ENCODE peak calls at places on chromosome 20, in ten cellular contexts. P, N, B, X, F, U, A, V, K and H are unnamed samples.

GRCh38 chr20:24825591-24825990 is 123.5 kb upstream of the CST7 start:
- DNase-seq in P (no peak), N (no peak), B (peak), X (no peak), F (no peak), U (no peak), A (no peak), V (no peak), K (no peak), H (no peak)

GRCh38 chr20:19750907-19751636 is 7.0 kb upstream of the RIN2 start:
- DNase-seq in P (no peak), N (peak), B (no peak), X (no peak), F (no peak), U (no peak), A (no peak), V (no peak), K (no peak), H (no peak)

GRCh38 chr20:1269850-1270249 is 3.8 kb downstream of the SNPH start:
- DNase-seq in P (no peak), N (no peak), B (no peak), X (no peak), F (no peak), U (no peak), A (no peak), V (no peak), K (no peak), H (no peak)

GRCh38 chr20:59948828-59949720 is 8.9 kb downstream of the FAM217B start:
- DNase-seq in P (peak), N (peak), B (no peak), X (no peak), F (no peak), U (no peak), A (peak), V (no peak), K (peak), H (no peak)

GRCh38 chr20:49268600-49269365 is 9.1 kb downstream of the ZNFX1 start:
- DNase-seq in P (no peak), N (no peak), B (no peak), X (no peak), F (no peak), U (no peak), A (no peak), V (peak), K (no peak), H (no peak)

GRCh38 chr20:50680106-50680960 is 11.0 kb downstream of the RIPOR3 start:
- DNase-seq in P (no peak), N (no peak), B (no peak), X (peak), F (no peak), U (no peak), A (no peak), V (peak), K (no peak), H (no peak)

GRCh38 chr20:22106308-22106938 is 401.0 kb downstream of the PAX1 start:
- DNase-seq in P (no peak), N (no peak), B (no peak), X (no peak), F (no peak), U (no peak), A (peak), V (no peak), K (peak), H (no peak)

GRCh38 chr20:32129863-32130262 is 20.3 kb downstream of the TM9SF4 start:
- DNase-seq in P (no peak), N (no peak), B (no peak), X (no peak), F (no peak), U (no peak), A (no peak), V (no peak), K (no peak), H (no peak)

GRCh38 chr20:37899105-37900045 is 3.6 kb upstream of the VSTM2L start:
- DNase-seq in P (no peak), N (no peak), B (no peak), X (no peak), F (no peak), U (no peak), A (no peak), V (no peak), K (no peak), H (no peak)

GRCh38 chr20:52933867-52934266 is 38.3 kb upstream of the TSHZ2 start:
- DNase-seq in P (no peak), N (no peak), B (no peak), X (no peak), F (no peak), U (no peak), A (no peak), V (no peak), K (no peak), H (no peak)

GRCh38 chr20:24478584-24478983 is 9.2 kb downstream of the SYNDIG1 start:
- DNase-seq in P (no peak), N (no peak), B (no peak), X (no peak), F (no peak), U (no peak), A (no peak), V (no peak), K (no peak), H (no peak)

GRCh38 chr20:60589624-60590023 is 631.4 kb downstream of the CDH26 start:
- DNase-seq in P (no peak), N (no peak), B (no peak), X (no peak), F (no peak), U (no peak), A (peak), V (no peak), K (no peak), H (no peak)

GRCh38 chr20:9294081-9294480 is 220.3 kb upstream of the LAMP5 start:
- DNase-seq in P (no peak), N (no peak), B (no peak), X (no peak), F (no peak), U (no peak), A (peak), V (peak), K (no peak), H (no peak)

GRCh38 chr20:36252511-36252910 is 16.2 kb downstream of the AAR2 start:
- DNase-seq in P (no peak), N (no peak), B (no peak), X (no peak), F (no peak), U (no peak), A (no peak), V (no peak), K (no peak), H (no peak)

GRCh38 chr20:51198876-51199523 is 176.1 kb upstream of the KCNG1 start:
- DNase-seq in P (no peak), N (no peak), B (no peak), X (no peak), F (no peak), U (no peak), A (no peak), V (no peak), K (no peak), H (no peak)

GRCh38 chr20:62860924-62861691 is 514 bp downstream of the TCFL5 start:
- DNase-seq in P (peak), N (peak), B (peak), X (no peak), F (no peak), U (no peak), A (no peak), V (no peak), K (peak), H (peak)

GRCh38 chr20:19908586-19908985 is 108.6 kb upstream of the NAA20 start:
- DNase-seq in P (no peak), N (no peak), B (no peak), X (no peak), F (no peak), U (no peak), A (no peak), V (no peak), K (no peak), H (no peak)

GRCh38 chr20:44180814-44181213 is 6.2 kb downstream of the JPH2 start:
- DNase-seq in P (no peak), N (no peak), B (no peak), X (peak), F (no peak), U (no peak), A (no peak), V (no peak), K (no peak), H (no peak)

GRCh38 chr20:45993197-45993951 is 15.3 kb upstream of the MMP9 start:
- DNase-seq in P (no peak), N (no peak), B (peak), X (no peak), F (no peak), U (no peak), A (peak), V (no peak), K (no peak), H (no peak)

GRCh38 chr20:35312348-35312747 is 20.1 kb upstream of the FAM83C start:
- DNase-seq in P (no peak), N (no peak), B (no peak), X (no peak), F (no peak), U (no peak), A (peak), V (peak), K (no peak), H (no peak)

GRCh38 chr20:53655909-53656652 is 62.4 kb upstream of the ZNF217 start:
- DNase-seq in P (no peak), N (no peak), B (no peak), X (no peak), F (no peak), U (no peak), A (no peak), V (peak), K (no peak), H (no peak)

GRCh38 chr20:34755367-34755766 is 51.2 kb downstream of the TP53INP2 start:
- DNase-seq in P (no peak), N (no peak), B (no peak), X (no peak), F (no peak), U (no peak), A (no peak), V (no peak), K (no peak), H (no peak)

GRCh38 chr20:45038747-45039469 is 62.0 kb downstream of the KCNS1 start:
- DNase-seq in P (no peak), N (no peak), B (no peak), X (no peak), F (no peak), U (no peak), A (no peak), V (no peak), K (no peak), H (no peak)

GRCh38 chr20:50312682-50313187 is 122.1 kb downstream of the CEBPB start:
- DNase-seq in P (no peak), N (no peak), B (peak), X (peak), F (no peak), U (no peak), A (peak), V (peak), K (no peak), H (no peak)

GRCh38 chr20:48771542-48771941 is 56.3 kb downstream of the PREX1 start:
- DNase-seq in P (no peak), N (no peak), B (no peak), X (no peak), F (no peak), U (no peak), A (no peak), V (peak), K (no peak), H (no peak)

GRCh38 chr20:50169329-50169823 is 15.9 kb upstream of the PEDS1 start:
- DNase-seq in P (peak), N (peak), B (no peak), X (peak), F (peak), U (peak), A (peak), V (no peak), K (peak), H (peak)

GRCh38 chr20:47866480-47866879 is 81.2 kb upstream of the SULF2 start:
- DNase-seq in P (no peak), N (no peak), B (no peak), X (no peak), F (no peak), U (no peak), A (no peak), V (no peak), K (no peak), H (no peak)

GRCh38 chr20:13261460-13262301 is 40.6 kb downstream of the ISM1 start:
- DNase-seq in P (peak), N (peak), B (no peak), X (peak), F (peak), U (peak), A (peak), V (no peak), K (peak), H (peak)